ENCODE peak calls at places on chromosomes 4 and X, in four cellular contexts. Z is tibial artery, G is fibroblast of the aortic adventitia, H is RWPE2. M is an unnamed sample.

GRCh38 chrX:40008841-40009461 is 88.8 kb downstream of the BCOR start:
- DNase-seq in Z (no peak), G (no peak), H (no peak), M (no peak)

GRCh38 chr4:6195602-6196319 is 4.6 kb downstream of the JAKMIP1 start:
- DNase-seq in Z (peak), G (no peak), H (no peak), M (no peak)

GRCh38 chr4:184409911-184410692 is 64.2 kb downstream of the IRF2 start:
- DNase-seq in Z (peak), G (no peak), H (no peak), M (no peak)

GRCh38 chr4:4673070-4673469 is 131.2 kb upstream of the STX18 start:
- DNase-seq in Z (no peak), G (peak), H (peak), M (no peak)

GRCh38 chr4:76311896-76312331 is 5.4 kb downstream of the STBD1 start:
- DNase-seq in Z (no peak), G (no peak), H (no peak), M (no peak)

GRCh38 chr4:122827899-122828601 is 1.4 kb downstream of the FGF2 start:
- DNase-seq in Z (peak), G (peak), H (no peak), M (peak)

GRCh38 chr4:113837397-113837796 is 75.9 kb upstream of the CAMK2D start:
- DNase-seq in Z (no peak), G (peak), H (no peak), M (peak)

GRCh38 chr4:53693408-53693807 is 102.1 kb upstream of the LNX1 start:
- DNase-seq in Z (no peak), G (no peak), H (no peak), M (no peak)

GRCh38 chrX:19628006-19628575 is 112.8 kb upstream of the MAP3K15 start:
- DNase-seq in Z (no peak), G (peak), H (no peak), M (no peak)

GRCh38 chr4:189912170-189912569 is 28.5 kb upstream of the FRG1 start:
- DNase-seq in Z (no peak), G (no peak), H (no peak), M (no peak)

GRCh38 chr4:147731611-147732515 is at the start of gene ARHGAP10:
- DNase-seq in Z (peak), G (peak), H (peak), M (no peak)

GRCh38 chrX:154370300-154370881 is 4.0 kb downstream of the FLNA start:
- DNase-seq in Z (no peak), G (peak), H (no peak), M (no peak)

GRCh38 chr4:172762902-172763301 is 405.7 kb upstream of the GALNT7 start:
- DNase-seq in Z (no peak), G (no peak), H (no peak), M (no peak)

GRCh38 chrX:154429708-154430107 is 1.2 kb downstream of the ATP6AP1 start:
- DNase-seq in Z (no peak), G (no peak), H (no peak), M (no peak)

GRCh38 chr4:43148481-43148880 is 256.0 kb downstream of the GRXCR1 start:
- DNase-seq in Z (no peak), G (no peak), H (no peak), M (no peak)

GRCh38 chr4:74173321-74173720 is 15.4 kb downstream of the MTHFD2L start:
- DNase-seq in Z (no peak), G (no peak), H (no peak), M (no peak)

GRCh38 chr4:159649237-159649636 is 546.4 kb downstream of the RAPGEF2 start:
- DNase-seq in Z (no peak), G (no peak), H (no peak), M (no peak)
- H3K4me3 ChIP-seq in Z (no peak), G (no peak), H (no peak), M (no peak)

DNA sequence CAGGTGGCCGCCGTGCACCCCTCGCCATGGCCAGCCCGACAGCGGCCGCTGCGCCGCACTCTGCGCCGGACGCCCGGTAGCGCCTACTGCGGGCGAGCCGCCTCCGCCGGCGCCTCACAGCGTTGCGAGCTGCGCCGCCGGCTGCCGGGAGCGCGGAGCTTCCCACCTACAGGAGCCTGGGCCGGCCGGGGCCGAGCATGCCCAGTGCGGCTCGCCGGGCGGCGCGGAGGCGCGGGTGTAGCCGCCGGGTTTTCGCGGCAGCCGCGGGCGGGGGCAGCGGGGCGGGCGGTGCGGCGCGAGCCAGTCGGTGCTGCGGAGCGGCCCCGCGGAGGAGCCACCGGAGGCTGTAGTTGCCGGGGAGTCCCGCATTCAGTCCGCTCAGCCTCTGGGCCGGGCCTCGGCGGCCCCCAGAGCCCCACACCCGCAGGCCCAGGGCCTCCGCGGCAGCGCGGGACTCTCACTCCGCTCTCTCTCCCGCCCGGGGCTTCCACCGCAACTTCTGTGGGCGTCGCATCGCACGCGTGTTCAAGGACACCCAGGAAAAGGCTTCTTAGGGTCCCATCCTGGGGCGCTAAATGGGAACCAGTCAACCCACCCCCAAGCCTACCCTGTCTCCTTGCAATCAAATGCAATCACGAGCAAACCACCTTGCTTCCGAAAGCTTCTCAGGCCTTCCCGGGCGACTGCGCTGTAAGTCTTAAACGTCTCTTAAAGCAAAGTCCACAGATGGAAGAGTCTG is at the start of gene MFAP3L:
- DNase-seq in Z (peak), G (peak), H (peak), M (peak)
- H3K4me3 ChIP-seq in Z (peak), G (peak), H (peak), M (peak)

DNA sequence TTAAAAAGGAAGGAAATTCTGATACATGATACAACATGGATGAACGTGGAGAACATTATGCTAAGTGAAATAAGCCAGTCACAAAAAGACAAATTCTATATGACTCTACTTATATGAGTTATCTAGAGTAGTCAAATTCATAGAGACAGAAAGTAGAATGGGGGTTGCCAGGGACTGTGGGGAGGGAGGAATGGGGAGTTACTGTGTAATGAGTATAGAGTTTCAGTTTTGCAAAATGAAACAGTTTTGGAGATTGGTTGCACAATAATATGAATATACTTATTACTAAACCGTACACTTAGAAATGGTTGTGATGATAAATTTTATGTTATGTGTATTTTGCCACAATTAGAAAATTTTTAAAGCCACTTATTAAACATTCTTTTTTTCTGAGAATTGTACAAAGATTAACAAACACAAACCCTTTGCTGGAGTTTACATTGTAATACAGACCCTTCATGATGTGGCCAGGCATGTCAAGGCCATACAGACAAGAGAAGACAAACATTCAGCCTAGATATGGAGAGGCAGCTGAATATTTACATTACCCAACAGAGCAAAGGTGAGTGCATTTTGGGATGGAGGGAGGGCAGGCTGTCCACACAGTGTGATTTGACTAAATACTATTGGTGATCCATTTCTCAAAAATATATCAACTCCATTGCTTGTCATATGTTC is 21.2 kb upstream of the GPC3 start:
- DNase-seq in Z (no peak), G (no peak), H (no peak), M (no peak)
- H3K4me3 ChIP-seq in Z (no peak), G (no peak), H (no peak), M (no peak)

GRCh38 chrX:102514536-102514935 is 2.0 kb downstream of the TMSB15A start:
- DNase-seq in Z (no peak), G (no peak), H (no peak), M (no peak)

GRCh38 chrX:102517331-102517730 is 792 bp upstream of the TMSB15A start:
- DNase-seq in Z (no peak), G (peak), H (no peak), M (no peak)

GRCh38 chrX:102516314-102516936 is at the start of gene TMSB15A:
- DNase-seq in Z (peak), G (peak), H (peak), M (no peak)
- H3K4me3 ChIP-seq in Z (peak), G (peak), H (peak), M (peak)

GRCh38 chrX:10612215-10612614 is 8.2 kb downstream of the MID1 start:
- DNase-seq in Z (no peak), G (peak), H (no peak), M (no peak)
- H3K4me3 ChIP-seq in Z (no peak), G (no peak), H (no peak), M (no peak)

DNA sequence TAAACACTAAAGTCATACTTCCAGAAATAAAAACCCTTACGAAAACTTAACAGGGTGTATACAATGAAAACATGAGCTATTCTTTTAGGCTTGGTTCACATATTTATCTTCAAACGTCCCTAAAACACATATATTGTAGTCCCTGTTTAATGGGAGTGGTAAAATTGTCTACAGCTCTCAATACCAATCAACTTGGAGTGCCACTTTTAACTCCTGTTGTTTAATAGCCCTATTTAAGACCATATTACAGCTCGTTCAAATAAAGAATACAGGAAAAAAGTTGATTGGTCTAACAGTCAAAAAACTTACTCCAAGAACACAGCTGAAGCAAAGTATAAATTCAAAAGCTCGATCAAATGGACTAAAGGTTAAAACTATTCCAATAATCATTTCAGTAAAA is 3.9 kb downstream of the UBE2D3 start:
- DNase-seq in Z (no peak), G (no peak), H (no peak), M (no peak)
- H3K4me3 ChIP-seq in Z (peak), G (peak), H (no peak), M (peak)

M was measured in retinal pigment epithelial cell.